ENCODE peak calls at places on chromosomes 5 and 9, in six cellular contexts. J, R, Q, H, U and K are unnamed samples.

GRCh38 chr5:90161399-90161798 is 248.2 kb downstream of the CETN3 start:
- DNase-seq in J (no peak), R (no peak), Q (no peak), H (peak), U (peak), K (peak)

GRCh38 chr5:84384604-84385575 is at the start of gene EDIL3:
- DNase-seq in J (peak), R (no peak), Q (no peak), H (peak), U (no peak), K (peak)

GRCh38 chr5:137666109-137666850 is 69.6 kb downstream of the KLHL3 start:
- DNase-seq in J (no peak), R (no peak), Q (peak), H (peak), U (no peak), K (no peak)

GRCh38 chr5:90528704-90529233 is 615 bp downstream of the LYSMD3 start:
- DNase-seq in J (no peak), R (no peak), Q (no peak), H (peak), U (peak), K (peak)

GRCh38 chr5:147902606-147903115 is 3.7 kb downstream of the C5orf46 start:
- DNase-seq in J (no peak), R (no peak), Q (no peak), H (no peak), U (no peak), K (no peak)

GRCh38 chr5:155532621-155533314 is 519.2 kb downstream of the KIF4B start:
- DNase-seq in J (no peak), R (no peak), Q (no peak), H (peak), U (no peak), K (no peak)

GRCh38 chr5:96968614-96969013 is 32.7 kb downstream of the LNPEP start:
- DNase-seq in J (peak), R (no peak), Q (no peak), H (no peak), U (no peak), K (peak)

GRCh38 chr5:24735284-24735683 is 90.5 kb upstream of the CDH10 start:
- DNase-seq in J (no peak), R (no peak), Q (no peak), H (no peak), U (no peak), K (no peak)

GRCh38 chr9:36963356-36963755 is 70.7 kb downstream of the PAX5 start:
- DNase-seq in J (no peak), R (no peak), Q (no peak), H (no peak), U (no peak), K (no peak)

GRCh38 chr9:94213513-94214124 is 45.5 kb upstream of the ZNF169 start:
- DNase-seq in J (peak), R (peak), Q (peak), H (peak), U (peak), K (peak)

GRCh38 chr9:30943446-30944232 is 1440.8 kb upstream of the ACO1 start:
- DNase-seq in J (no peak), R (no peak), Q (no peak), H (no peak), U (no peak), K (no peak)

GRCh38 chr9:95368377-95369160 is 51.1 kb upstream of the FANCC start:
- DNase-seq in J (no peak), R (no peak), Q (no peak), H (no peak), U (no peak), K (no peak)

GRCh38 chr5:176625966-176626875 is 4.1 kb downstream of the SNCB start:
- DNase-seq in J (no peak), R (no peak), Q (no peak), H (no peak), U (no peak), K (no peak)

GRCh38 chr5:113359419-113359818 is 75.4 kb downstream of the TSSK1B start:
- DNase-seq in J (no peak), R (no peak), Q (no peak), H (no peak), U (no peak), K (no peak)

GRCh38 chr5:118628672-118629354 is 359.5 kb downstream of the DTWD2 start:
- DNase-seq in J (peak), R (no peak), Q (no peak), H (no peak), U (no peak), K (no peak)

GRCh38 chr5:126000533-126000932 is 422.7 kb upstream of the GRAMD2B start:
- DNase-seq in J (no peak), R (no peak), Q (no peak), H (peak), U (no peak), K (no peak)

GRCh38 chr9:113632776-113633590 is 169.5 kb downstream of the RGS3 start:
- DNase-seq in J (no peak), R (no peak), Q (peak), H (peak), U (peak), K (peak)

GRCh38 chr5:126101901-126102300 is 321.3 kb upstream of the GRAMD2B start:
- DNase-seq in J (no peak), R (no peak), Q (no peak), H (no peak), U (no peak), K (no peak)

GRCh38 chr5:2529371-2530100 is 221.9 kb downstream of the IRX2 start:
- DNase-seq in J (no peak), R (no peak), Q (no peak), H (no peak), U (no peak), K (no peak)

GRCh38 chr5:135371738-135372232 is 27.2 kb downstream of the MACROH2A1 start:
- DNase-seq in J (no peak), R (no peak), Q (no peak), H (peak), U (peak), K (no peak)

GRCh38 chr5:151805414-151806225 is 33.9 kb downstream of the G3BP1 start:
- DNase-seq in J (no peak), R (no peak), Q (no peak), H (peak), U (peak), K (no peak)

GRCh38 chr5:79990205-79990597 is 861 bp downstream of the MTX3 start:
- DNase-seq in J (no peak), R (no peak), Q (no peak), H (peak), U (no peak), K (no peak)

GRCh38 chr9:94783121-94783664 is 56.7 kb downstream of the AOPEP start:
- DNase-seq in J (peak), R (peak), Q (peak), H (peak), U (peak), K (peak)

GRCh38 chr5:122362361-122362760 is 50.3 kb downstream of the SNCAIP start:
- DNase-seq in J (no peak), R (no peak), Q (no peak), H (no peak), U (no peak), K (no peak)

GRCh38 chr5:19229210-19229835 is 758.7 kb downstream of the CDH18 start:
- DNase-seq in J (no peak), R (no peak), Q (no peak), H (no peak), U (no peak), K (no peak)

GRCh38 chr9:34337404-34337803 is 8.0 kb downstream of the NUDT2 start:
- DNase-seq in J (no peak), R (no peak), Q (no peak), H (no peak), U (no peak), K (no peak)

GRCh38 chr5:146051678-146052077 is 53.7 kb downstream of the PLAC8L1 start:
- DNase-seq in J (peak), R (no peak), Q (no peak), H (peak), U (peak), K (peak)

GRCh38 chr5:11890777-11891176 is 13.5 kb downstream of the CTNND2 start:
- DNase-seq in J (peak), R (no peak), Q (no peak), H (no peak), U (no peak), K (no peak)

GRCh38 chr5:121430538-121430937 is 421.1 kb upstream of the FTMT start:
- DNase-seq in J (no peak), R (no peak), Q (no peak), H (no peak), U (no peak), K (no peak)

GRCh38 chr5:150485770-150486401 is 22.0 kb upstream of the NDST1 start:
- DNase-seq in J (peak), R (peak), Q (peak), H (peak), U (peak), K (no peak)

GRCh38 chr5:128532127-128532526 is 5.9 kb downstream of the FBN2 start:
- DNase-seq in J (no peak), R (no peak), Q (no peak), H (no peak), U (no peak), K (no peak)

GRCh38 chr9:77714077-77714549 is 66.0 kb upstream of the GNA14 start:
- DNase-seq in J (no peak), R (no peak), Q (no peak), H (peak), U (peak), K (peak)

GRCh38 chr5:142743677-142744441 is 26.3 kb upstream of the ARHGAP26 start:
- DNase-seq in J (no peak), R (no peak), Q (no peak), H (peak), U (peak), K (peak)

GRCh38 chr9:87267251-87267679 is 230.4 kb upstream of the DAPK1 start:
- DNase-seq in J (no peak), R (no peak), Q (no peak), H (peak), U (peak), K (no peak)

GRCh38 chr9:94627287-94627686 is 12.0 kb downstream of the FBP1 start:
- DNase-seq in J (no peak), R (no peak), Q (no peak), H (no peak), U (no peak), K (no peak)

GRCh38 chr9:121138973-121139372 is 62.7 kb downstream of the RAB14 start:
- DNase-seq in J (no peak), R (no peak), Q (no peak), H (no peak), U (no peak), K (no peak)

GRCh38 chr9:89225587-89225986 is 47.0 kb upstream of the SHC3 start:
- DNase-seq in J (no peak), R (no peak), Q (no peak), H (peak), U (no peak), K (no peak)

GRCh38 chr5:113199122-113199905 is 222.7 kb downstream of the DCP2 start:
- DNase-seq in J (no peak), R (no peak), Q (no peak), H (peak), U (peak), K (peak)